ENCODE peak calls at places on chromosomes 12 and 14, in five cellular contexts. P is GM10248; S is stimulated activated CD8-positive, alpha-beta memory T cell treated with anti-CD3 and anti-CD28 coated beads, Interleukin-15, amount 100 ng/mL, for 1 hour; W is lung; M is naive B cell. Q is an unnamed sample.

GRCh38 chr12:8687846-8688601 is 9.8 kb upstream of the RIMKLB start:
- DNase-seq in P (no peak), W (peak; percentile 56), M (no peak), S (no peak), Q (no peak)

GRCh38 chr12:131872154-131873046 is 22.0 kb upstream of the ULK1 start:
- DNase-seq in P (peak; percentile 12), M (no peak), W (no peak), S (no peak), Q (no peak)

GRCh38 chr12:6532051-6532926 is 2.0 kb upstream of the GAPDH start:
- DNase-seq in M (peak; percentile 35), S (peak; percentile 62), P (peak; percentile 81), W (no peak), Q (no peak)

GRCh38 chr12:75508159-75508558 is 3.2 kb downstream of the KRR1 start:
- DNase-seq in M (no peak), P (no peak), S (no peak), W (no peak), Q (no peak)

GRCh38 chr12:111222027-111222414 is 146.9 kb downstream of the PHETA1 start:
- DNase-seq in S (no peak), P (no peak), W (no peak), M (no peak), Q (no peak)

GRCh38 chr12:122974274-122974891 is 661 bp upstream of the OGFOD2 start:
- DNase-seq in M (peak; percentile 99), S (peak; percentile 99), W (peak; percentile 99), P (peak; percentile 93), Q (peak; percentile 91)

GRCh38 chr12:58140395-58140794 is 199.0 kb downstream of the ATP23 start:
- DNase-seq in S (no peak), P (no peak), W (no peak), M (no peak), Q (no peak)

GRCh38 chr12:6428326-6428725 is 16.4 kb upstream of the CD27 start:
- DNase-seq in S (no peak), P (no peak), M (no peak), W (no peak), Q (no peak)

GRCh38 chr12:75568387-75568786 is 57.0 kb upstream of the KRR1 start:
- DNase-seq in P (no peak), S (no peak), W (no peak), M (no peak), Q (no peak)

GRCh38 chr12:64582111-64582510 is 28.2 kb upstream of the RASSF3 start:
- DNase-seq in P (no peak), M (no peak), S (no peak), W (no peak), Q (no peak)

GRCh38 chr12:121301876-121302275 is 5.4 kb upstream of the CAMKK2 start:
- DNase-seq in S (no peak), M (no peak), W (no peak), P (no peak), Q (no peak)

GRCh38 chr14:61573748-61574513 is 121.4 kb upstream of the HIF1A start:
- DNase-seq in M (no peak), W (no peak), P (no peak), S (no peak), Q (no peak)

GRCh38 chr12:46372852-46373302 is 304 bp upstream of the SLC38A2 start:
- DNase-seq in M (no peak), S (no peak), W (no peak), P (no peak), Q (no peak)